ENCODE peak calls at places on chromosomes 5 and 9, in seven cellular contexts. K, F, J, V, T, D and C are unnamed samples. For H3K27me3, the result is how much of the 10 kb centered on the place peaks cover.

GRCh38 chr5:93595420-93596136 is 12.6 kb downstream of the NR2F1 start:
- DNase-seq in K (no peak), F (no peak), J (no peak), V (no peak), T (no peak), D (no peak), C (peak)

GRCh38 chr9:16100596-16101091 is 547.8 kb downstream of the CCDC171 start:
- DNase-seq in K (no peak), F (peak), J (no peak), V (peak), T (no peak), D (peak), C (peak)

GRCh38 chr9:79895232-79895631 is 323.5 kb downstream of the TLE4 start:
- DNase-seq in K (no peak), F (no peak), J (no peak), V (no peak), T (no peak), D (no peak), C (no peak)

GRCh38 chr9:135282001-135282731 is 194.7 kb downstream of the OLFM1 start:
- DNase-seq in K (peak), F (no peak), J (peak), V (peak), T (peak), D (no peak), C (no peak)

GRCh38 chr5:30959238-30959637 is 234.2 kb upstream of the CDH6 start:
- DNase-seq in K (no peak), F (no peak), J (no peak), V (no peak), T (no peak), D (peak), C (no peak)

GRCh38 chr5:67921004-67921601 is 294.5 kb upstream of the PIK3R1 start:
- DNase-seq in K (no peak), F (peak), J (no peak), V (no peak), T (no peak), D (no peak), C (no peak)

GRCh38 chr5:156815988-156816599 is 34.0 kb upstream of the PPP1R2B start:
- DNase-seq in K (no peak), F (no peak), J (no peak), V (no peak), T (peak), D (peak), C (peak)

GRCh38 chr5:96780626-96781025 is 27.1 kb downstream of the ERAP1 start:
- DNase-seq in K (no peak), F (peak), J (no peak), V (no peak), T (no peak), D (peak), C (no peak)

GRCh38 chr9:69120380-69121154 is 53.5 kb upstream of the TJP2 start:
- DNase-seq in K (no peak), F (no peak), J (peak), V (peak), T (no peak), D (no peak), C (peak)

GRCh38 chr9:108271646-108272349 is 584.0 kb downstream of the ACTL7B start:
- DNase-seq in K (no peak), F (peak), J (no peak), V (no peak), T (no peak), D (peak), C (peak)

GRCh38 chr5:134964359-134965270 is 3.1 kb upstream of the CATSPER3 start:
- DNase-seq in K (peak), F (no peak), J (no peak), V (no peak), T (no peak), D (no peak), C (no peak)

GRCh38 chr5:112690605-112691340 is 46.9 kb upstream of the APC start:
- DNase-seq in K (no peak), F (no peak), J (no peak), V (no peak), T (no peak), D (no peak), C (no peak)

GRCh38 chr5:103428411-103428871 is 134.1 kb downstream of the NUDT12 start:
- DNase-seq in K (no peak), F (peak), J (no peak), V (no peak), T (no peak), D (peak), C (no peak)

GRCh38 chr9:89378541-89378940 is 60.2 kb downstream of the SECISBP2 start:
- DNase-seq in K (no peak), F (no peak), J (no peak), V (no peak), T (no peak), D (no peak), C (no peak)

GRCh38 chr5:1752881-1753280 is 46.8 kb downstream of the MRPL36 start:
- DNase-seq in K (no peak), F (no peak), J (peak), V (peak), T (no peak), D (no peak), C (peak)

GRCh38 chr5:1751864-1752822 is 47.5 kb downstream of the MRPL36 start:
- DNase-seq in K (no peak), F (no peak), J (peak), V (peak), T (no peak), D (no peak), C (peak)

GRCh38 chr5:1750469-1750868 is 49.2 kb downstream of the MRPL36 start:
- DNase-seq in K (no peak), F (no peak), J (peak), V (peak), T (no peak), D (no peak), C (peak)

GRCh38 chr5:1749346-1750124 is 50.1 kb downstream of the MRPL36 start:
- DNase-seq in K (no peak), F (no peak), J (peak), V (peak), T (no peak), D (no peak), C (no peak)

DNA sequence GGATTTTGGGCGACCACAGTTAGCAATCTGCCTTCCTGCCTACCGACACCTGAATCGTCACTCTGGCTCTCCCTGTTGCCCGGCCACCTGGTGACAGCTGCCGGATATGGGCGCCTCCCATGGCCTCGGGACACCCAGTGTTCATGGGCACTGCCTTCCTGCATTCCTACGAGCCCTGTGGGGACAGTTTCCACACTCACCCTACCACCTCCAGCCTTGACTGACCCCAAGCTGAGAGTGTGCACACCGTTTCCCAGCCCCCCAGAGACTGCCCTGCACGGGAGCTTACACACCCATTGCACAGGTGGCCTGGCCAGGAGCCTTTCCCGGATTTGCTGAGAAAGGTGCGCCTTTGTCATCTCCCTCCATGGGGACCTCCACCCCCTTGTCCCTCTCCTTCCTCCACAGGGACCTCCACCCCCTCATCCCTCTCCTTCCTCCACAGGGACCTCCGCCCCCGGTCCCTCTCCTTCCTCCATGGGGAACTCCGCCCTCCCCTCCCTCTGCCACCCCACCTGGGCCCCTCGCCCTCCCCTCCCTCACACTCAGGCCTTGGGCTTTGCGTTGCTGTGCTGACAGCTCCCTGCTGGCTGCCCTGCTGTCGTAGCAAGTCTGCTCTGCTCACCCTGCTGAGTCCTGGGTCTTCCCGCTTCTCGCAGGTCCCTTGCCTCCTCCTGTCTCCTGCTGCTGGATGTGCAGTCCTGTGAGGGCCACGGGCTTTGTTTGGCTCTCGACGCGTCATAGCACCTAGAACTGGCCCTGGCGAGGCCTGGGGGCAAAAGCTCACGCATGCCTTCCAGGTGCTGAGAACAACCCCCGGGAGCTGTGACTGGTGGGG is 48.4 kb downstream of the MRPL36 start:
- DNase-seq in K (no peak), F (no peak), J (peak), V (peak), T (no peak), D (no peak), C (peak)
- H3K27me3 ChIP-seq in K (under half), F (under half), J (under half), V (under half), T (half or more), D (under half), C (under half)

GRCh38 chr9:26973989-26974388 is 17.8 kb downstream of the IFT74 start:
- DNase-seq in K (no peak), F (no peak), J (no peak), V (no peak), T (no peak), D (no peak), C (no peak)

GRCh38 chr9:26971721-26972120 is 15.5 kb downstream of the IFT74 start:
- DNase-seq in K (no peak), F (no peak), J (no peak), V (no peak), T (no peak), D (no peak), C (no peak)

GRCh38 chr9:26974927-26975326 is 18.7 kb downstream of the IFT74 start:
- DNase-seq in K (no peak), F (no peak), J (no peak), V (no peak), T (no peak), D (no peak), C (no peak)

DNA sequence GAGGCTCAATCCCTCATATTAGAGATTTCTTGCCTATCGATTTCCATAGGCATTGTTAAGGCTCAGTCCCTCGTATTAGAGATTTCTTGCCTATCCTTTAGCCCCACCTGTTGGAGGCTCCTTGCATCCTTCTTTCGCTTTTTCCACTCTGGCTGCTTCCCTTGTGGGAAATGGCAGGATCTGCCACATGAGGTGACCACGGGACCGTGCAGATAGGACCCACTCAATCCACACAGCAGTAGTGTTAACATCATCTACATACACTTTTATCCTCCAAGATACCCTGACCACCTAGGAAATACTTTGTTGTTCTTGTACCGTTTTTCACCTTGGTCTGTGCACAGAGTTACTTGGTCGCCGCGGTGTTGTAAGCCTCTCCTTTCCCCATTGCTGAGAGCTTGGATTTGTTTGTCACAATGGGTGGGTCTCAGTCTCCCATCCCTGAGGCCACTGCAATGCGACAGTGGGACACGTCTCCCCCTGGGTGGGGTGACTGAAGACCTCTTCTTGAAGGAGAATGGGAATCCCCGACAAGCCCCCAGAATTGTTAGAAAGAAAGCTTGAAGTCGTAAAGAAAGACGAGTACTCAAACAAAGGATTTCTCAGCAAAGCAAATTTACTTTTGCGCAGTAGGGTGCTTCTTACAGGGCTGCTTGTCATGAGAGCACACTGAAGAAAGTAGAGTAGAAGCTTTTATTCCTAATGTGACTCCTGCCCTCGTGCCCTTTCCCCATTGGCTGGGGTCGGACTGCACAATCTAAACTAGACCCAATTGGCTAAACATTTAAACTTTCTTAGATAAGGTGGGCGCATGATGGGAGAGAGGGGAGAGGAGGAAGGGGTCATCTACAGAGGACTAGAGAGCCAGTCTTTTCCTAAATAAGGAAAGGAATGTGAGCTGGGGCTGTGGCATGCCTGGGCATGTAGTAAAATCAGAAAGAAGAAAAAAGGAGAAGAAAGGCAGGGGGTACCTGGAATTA is 19.8 kb downstream of the IFT74 start:
- DNase-seq in K (no peak), F (peak), J (no peak), V (no peak), T (peak), D (peak), C (peak)
- H3K4me3 ChIP-seq in K (no peak), F (no peak), J (no peak), V (no peak), T (no peak), D (no peak), C (peak)

GRCh38 chr5:111689576-111689975 is 67.4 kb downstream of the NREP start:
- DNase-seq in K (no peak), F (no peak), J (no peak), V (no peak), T (no peak), D (no peak), C (no peak)
- H3K27me3 ChIP-seq in K (under half), F (under half), J (under half), V (under half), T (under half), D (under half), C (under half)

GRCh38 chr5:99035942-99036341 is 107.1 kb upstream of the CHD1 start:
- DNase-seq in K (no peak), F (no peak), J (no peak), V (no peak), T (no peak), D (no peak), C (no peak)

GRCh38 chr5:99030871-99031440 is 102.1 kb upstream of the CHD1 start:
- DNase-seq in K (no peak), F (no peak), J (no peak), V (no peak), T (no peak), D (no peak), C (no peak)

GRCh38 chr5:99032234-99033013 is 103.6 kb upstream of the CHD1 start:
- DNase-seq in K (no peak), F (peak), J (no peak), V (no peak), T (peak), D (peak), C (peak)

GRCh38 chr5:99034336-99034735 is 105.5 kb upstream of the CHD1 start:
- DNase-seq in K (no peak), F (peak), J (no peak), V (no peak), T (no peak), D (peak), C (no peak)

GRCh38 chr5:99033014-99033931 is 104.5 kb upstream of the CHD1 start:
- DNase-seq in K (peak), F (no peak), J (no peak), V (no peak), T (no peak), D (peak), C (no peak)
- H3K4me3 ChIP-seq in K (peak), F (no peak), J (peak), V (peak), T (peak), D (peak), C (no peak)

GRCh38 chr5:522899-523657 is 1.2 kb downstream of the SLC9A3 start:
- DNase-seq in K (no peak), F (no peak), J (no peak), V (no peak), T (no peak), D (no peak), C (peak)
- H3K27me3 ChIP-seq in K (under half), F (half or more), J (half or more), V (half or more), T (half or more), D (half or more), C (under half)

GRCh38 chr5:1521671-1522600 is 1.8 kb downstream of the LPCAT1 start:
- DNase-seq in K (no peak), F (peak), J (peak), V (peak), T (peak), D (peak), C (peak)
- H3K4me3 ChIP-seq in K (peak), F (peak), J (peak), V (peak), T (peak), D (peak), C (peak)

DNA sequence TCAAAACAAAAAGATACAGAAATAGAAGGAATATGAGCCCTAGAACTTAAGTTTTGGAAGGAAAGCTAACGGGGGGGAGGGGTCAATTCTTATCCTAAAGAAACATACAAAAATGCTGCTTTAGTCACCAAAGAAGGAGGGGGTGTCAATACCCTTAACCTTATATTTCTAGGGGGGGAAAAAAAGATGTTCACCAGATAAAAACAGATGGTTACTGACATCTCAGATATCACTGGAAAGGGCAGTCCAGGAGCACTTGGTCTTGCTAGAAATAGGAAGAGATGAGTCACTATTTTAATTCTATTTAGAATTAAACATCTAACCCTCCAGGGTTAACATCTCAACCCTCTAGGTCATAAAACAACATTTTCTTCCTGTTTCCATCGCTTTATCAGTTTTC is 1.7 kb downstream of the DIAPH1 start:
- DNase-seq in K (no peak), F (no peak), J (no peak), V (no peak), T (no peak), D (peak), C (no peak)
- H3K27me3 ChIP-seq in K (under half), F (under half), J (under half), V (under half), T (under half), D (under half), C (under half)

DNA sequence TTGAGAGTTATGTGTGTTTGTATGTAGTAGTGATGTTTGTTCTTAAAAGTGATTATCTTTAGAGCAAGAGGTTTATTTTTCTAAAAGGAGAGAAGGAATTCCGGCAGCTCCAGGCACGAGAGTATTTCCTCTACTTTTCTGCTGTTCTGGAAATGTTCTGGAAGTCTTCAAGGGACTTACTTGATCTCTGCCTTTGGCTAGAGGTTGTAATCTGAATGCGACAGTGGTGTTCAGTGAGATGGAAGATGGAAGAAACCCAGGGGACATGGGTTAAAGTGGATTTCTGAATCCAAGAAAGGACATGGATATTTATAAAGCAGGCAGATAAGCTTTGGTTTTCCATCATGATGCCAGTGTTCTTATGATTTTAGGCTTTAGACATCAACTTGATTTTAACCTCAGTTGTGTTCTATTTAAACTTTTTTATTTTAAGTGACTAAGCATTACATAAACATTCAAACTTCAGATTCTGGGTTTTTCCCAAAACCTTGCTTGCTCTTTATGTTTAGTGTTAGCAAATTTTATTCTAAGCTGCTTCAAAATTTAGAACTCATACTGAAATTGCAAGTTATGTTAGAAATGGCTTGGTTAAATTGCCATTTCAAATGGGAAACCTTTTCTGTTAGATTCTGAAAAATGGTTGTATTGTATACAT is 3.5 kb downstream of the GPR21 start:
- DNase-seq in K (no peak), F (no peak), J (no peak), V (no peak), T (no peak), D (peak), C (no peak)
- H3K4me3 ChIP-seq in K (no peak), F (no peak), J (no peak), V (no peak), T (no peak), D (no peak), C (no peak)

GRCh38 chr9:257957-258356 is 43.3 kb downstream of the DOCK8 start:
- DNase-seq in K (no peak), F (no peak), J (no peak), V (no peak), T (no peak), D (no peak), C (no peak)
- H3K27me3 ChIP-seq in K (under half), F (under half), J (under half), V (under half), T (under half), D (under half), C (under half)